ENCODE peak calls at places on chromosome 3, in nine cellular contexts. O, X, S, M, Y, C, U, L and G are unnamed samples.

GRCh38 chr3:56862352-56863062 is 60.8 kb upstream of the ARHGEF3 start:
- DNase-seq in M (no peak), U (no peak), S (no peak), O (peak; percentile 74), C (no peak), L (peak; percentile 76), X (no peak), Y (no peak), G (no peak)

GRCh38 chr3:47985376-47985775 is 30.8 kb downstream of the MAP4 start:
- DNase-seq in O (no peak), S (no peak), Y (no peak), U (no peak), X (no peak), M (no peak), L (peak; percentile 27), C (no peak), G (no peak)

GRCh38 chr3:29605845-29606244 is 325.0 kb downstream of the RBMS3 start:
- DNase-seq in L (no peak), M (no peak), X (no peak), U (no peak), S (no peak), O (peak; percentile 75), C (no peak), Y (no peak), G (no peak)

GRCh38 chr3:58521002-58521670 is 15.9 kb downstream of the ACOX2 start:
- DNase-seq in C (no peak), L (no peak), M (no peak), X (no peak), U (no peak), S (no peak), Y (no peak), O (no peak), G (no peak)

GRCh38 chr3:139117136-139117675 is 72.5 kb upstream of the PRR23C start:
- DNase-seq in S (no peak), X (no peak), L (no peak), Y (peak; percentile 32), M (no peak), O (peak; percentile 48), U (no peak), C (no peak), G (no peak)

GRCh38 chr3:192122832-192123594 is 604.3 kb downstream of the FGF12 start:
- DNase-seq in M (no peak), Y (no peak), O (no peak), S (no peak), C (no peak), U (no peak), L (no peak), X (no peak), G (peak; percentile 57)

GRCh38 chr3:155805204-155805801 is 775 bp downstream of the C3orf33 start:
- DNase-seq in L (no peak), O (no peak), S (peak; percentile 45), C (peak; percentile 20), Y (peak; percentile 57), U (peak; percentile 15), X (peak; percentile 45), M (no peak), G (peak; percentile 60)

GRCh38 chr3:184352149-184352785 is 9.1 kb downstream of the CLCN2 start:
- DNase-seq in O (no peak), U (no peak), Y (peak; percentile 90), L (no peak), M (no peak), S (no peak), X (no peak), C (no peak), G (no peak)

GRCh38 chr3:169591983-169592644 is 71.4 kb downstream of the MECOM start:
- DNase-seq in M (no peak), S (no peak), C (no peak), Y (no peak), L (peak; percentile 61), O (peak; percentile 69), U (no peak), X (no peak), G (peak; percentile 63)

GRCh38 chr3:115804200-115804599 is 180.9 kb downstream of the GAP43 start:
- DNase-seq in X (no peak), S (no peak), O (no peak), Y (no peak), M (no peak), L (no peak), C (no peak), U (no peak), G (no peak)

GRCh38 chr3:115381573-115381912 is 234.5 kb upstream of the ZBTB20 start:
- DNase-seq in C (no peak), M (no peak), X (no peak), S (no peak), L (no peak), O (peak; percentile 7), Y (no peak), U (no peak), G (peak; percentile 60)

GRCh38 chr3:62131620-62132019 is 241.7 kb downstream of the FEZF2 start:
- DNase-seq in C (no peak), L (peak; percentile 47), X (no peak), Y (no peak), S (no peak), M (no peak), O (peak; percentile 42), U (no peak), G (no peak)

GRCh38 chr3:159114582-159114981 is 312.7 kb downstream of the MFSD1 start:
- DNase-seq in S (no peak), L (peak; percentile 21), O (no peak), X (no peak), U (no peak), M (no peak), Y (no peak), C (no peak), G (no peak)

GRCh38 chr3:175073209-175073905 is 214.2 kb downstream of the NAALADL2 start:
- DNase-seq in M (no peak), L (no peak), Y (no peak), O (peak; percentile 52), C (no peak), X (no peak), S (no peak), U (no peak), G (no peak)

GRCh38 chr3:148950806-148951205 is 40.5 kb upstream of the GYG1 start:
- DNase-seq in Y (no peak), O (peak; percentile 37), S (no peak), C (no peak), M (no peak), X (no peak), L (no peak), U (no peak), G (no peak)

GRCh38 chr3:188584162-188584529 is 430.2 kb downstream of the LPP start:
- DNase-seq in X (no peak), C (no peak), M (no peak), U (no peak), O (peak; percentile 77), S (no peak), L (peak; percentile 78), Y (no peak), G (no peak)

GRCh38 chr3:103873897-103874545 is 1439.2 kb downstream of the ZPLD1 start:
- DNase-seq in U (no peak), S (no peak), C (no peak), M (no peak), Y (no peak), X (no peak), O (no peak), L (no peak), G (no peak)

GRCh38 chr3:12870942-12871341 is 29.6 kb upstream of the RPL32 start:
- DNase-seq in U (peak; percentile 68), O (no peak), Y (peak; percentile 46), L (no peak), M (no peak), C (no peak), X (peak; percentile 68), S (no peak), G (peak; percentile 85)

GRCh38 chr3:33380653-33381052 is 59.6 kb downstream of the UBP1 start:
- DNase-seq in O (no peak), L (no peak), U (no peak), X (no peak), C (no peak), M (no peak), S (no peak), Y (no peak), G (no peak)

GRCh38 chr3:33377931-33378330 is 62.3 kb downstream of the UBP1 start:
- DNase-seq in X (no peak), O (peak; percentile 26), C (no peak), U (no peak), S (no peak), M (no peak), Y (no peak), L (no peak), G (no peak)

GRCh38 chr3:33372218-33373081 is 67.8 kb downstream of the UBP1 start:
- DNase-seq in O (peak; percentile 77), L (peak; percentile 71), U (no peak), C (peak; percentile 29), M (no peak), Y (peak; percentile 30), X (no peak), S (no peak), G (no peak)

GRCh38 chr3:33373082-33373437 is 67.1 kb downstream of the UBP1 start:
- DNase-seq in X (no peak), M (no peak), U (no peak), C (no peak), S (no peak), Y (no peak), L (no peak), O (no peak), G (no peak)

GRCh38 chr3:33377489-33377888 is 62.7 kb downstream of the UBP1 start:
- DNase-seq in O (no peak), S (peak; percentile 59), X (no peak), U (no peak), C (no peak), M (no peak), Y (no peak), L (no peak), G (no peak)
- TF ChIP-seq CTCF in O (no peak), S (no peak), X (no peak), U (no peak), C (no peak), M (no peak), Y (no peak), L (no peak), G (no peak)

GRCh38 chr3:37237252-37237651 is 62.9 kb upstream of the LRRFIP2 start:
- DNase-seq in L (no peak), S (no peak), M (no peak), U (no peak), X (no peak), C (no peak), Y (no peak), O (no peak), G (no peak)
- H3K27ac ChIP-seq in L (no peak overlapping the region), S (no peak overlapping the region), M (no peak overlapping the region), U (no peak overlapping the region), X (no peak overlapping the region), C (no peak overlapping the region), Y (no peak overlapping the region), O (no peak overlapping the region), G (no peak overlapping the region)

GRCh38 chr3:194268659-194269487 is 82.3 kb downstream of the CPN2 start:
- DNase-seq in X (no peak), O (peak; percentile 5), S (peak; percentile 14), L (no peak), M (no peak), C (no peak), U (no peak), Y (peak; percentile 2), G (peak; percentile 58)
- H3K4me1 ChIP-seq in X (peaks cover 35% of the 10 kb centered on the region), O (peaks cover 11% of the 10 kb centered on the region), S (no peaks in the 10 kb centered on the region), L (peaks cover 52% of the 10 kb centered on the region), M (no peaks in the 10 kb centered on the region), C (no peaks in the 10 kb centered on the region), U (peaks cover 39% of the 10 kb centered on the region), Y (peaks cover 19% of the 10 kb centered on the region), G (peaks cover 98% of the 10 kb centered on the region)

GRCh38 chr3:134795776-134796312 is 784 bp downstream of the EPHB1 start:
- DNase-seq in O (peak; percentile 26), S (peak; percentile 44), L (no peak), Y (no peak), C (no peak), M (no peak), X (no peak), U (no peak), G (no peak)
- TF ChIP-seq CTCF in O (no peak), S (peak; percentile 30), L (no peak), Y (no peak), C (no peak), M (no peak), X (no peak), U (no peak), G (no peak)